ENCODE peak calls at places on chromosomes 4 and X, in nine cellular contexts. A is PC-3, P is GM23248, V is OCI-LY7, J is HCT116, I is GM23338, Q is neural progenitor cell, H is MM.1S, Z is SK-N-SH. N is an unnamed sample.

GRCh38 chrX:154370882-154371770 is 3.3 kb downstream of the FLNA start:
- DNase-seq in J (peak), Z (peak), P (peak), Q (peak), V (peak), A (peak), I (peak), H (peak), N (peak)

GRCh38 chrX:107935664-107936433 is 46.3 kb downstream of the TEX13B start:
- DNase-seq in I (peak), J (no peak), V (no peak), Z (no peak), P (peak), A (peak), Q (peak), H (no peak), N (peak)

GRCh38 chr4:150988238-150988637 is 26.8 kb downstream of the LRBA start:
- DNase-seq in Q (no peak), I (no peak), H (no peak), Z (no peak), P (no peak), V (no peak), A (no peak), J (no peak), N (no peak)

GRCh38 chr4:17475481-17475880 is 36.4 kb downstream of the QDPR start:
- DNase-seq in P (peak), V (no peak), Z (peak), H (no peak), I (no peak), Q (no peak), A (peak), J (no peak), N (no peak)

GRCh38 chrX:15855562-15856256 is 1.1 kb upstream of the AP1S2 start:
- DNase-seq in Z (no peak), P (no peak), H (peak), Q (peak), V (peak), J (no peak), I (no peak), A (no peak), N (peak)

GRCh38 chrX:48904180-48904579 is 6.5 kb downstream of the PQBP1 start:
- DNase-seq in H (no peak), Q (no peak), Z (no peak), I (no peak), A (no peak), P (no peak), V (no peak), J (no peak), N (no peak)

GRCh38 chrX:102627640-102628039 is 23.6 kb upstream of the GPRASP1 start:
- DNase-seq in V (no peak), A (no peak), Q (no peak), J (no peak), I (no peak), Z (no peak), P (no peak), H (no peak), N (no peak)

GRCh38 chrX:80808854-80809493 is 703 bp downstream of the BRWD3 start:
- DNase-seq in Z (peak), V (peak), P (peak), I (peak), H (peak), J (no peak), Q (peak), A (peak), N (peak)

GRCh38 chrX:38879631-38880220 is 78.5 kb downstream of the MID1IP1 start:
- DNase-seq in P (no peak), A (peak), Q (no peak), H (peak), V (peak), I (no peak), J (no peak), Z (no peak), N (no peak)

GRCh38 chr4:176340871-176341685 is 21.3 kb downstream of the SPCS3 start:
- DNase-seq in A (peak), I (peak), Z (peak), P (peak), J (no peak), V (peak), H (peak), Q (peak), N (peak)

GRCh38 chrX:32673193-32673592 is 538.2 kb downstream of the DMD start:
- DNase-seq in V (peak), I (peak), P (no peak), Q (peak), J (no peak), A (peak), Z (no peak), H (no peak), N (peak)

GRCh38 chr4:182975806-182976205 is 58.6 kb upstream of the DCTD start:
- DNase-seq in Q (no peak), V (no peak), P (peak), I (no peak), A (peak), J (peak), H (no peak), Z (peak), N (no peak)

GRCh38 chr4:80237992-80238391 is 28.5 kb upstream of the FGF5 start:
- DNase-seq in I (no peak), V (no peak), H (no peak), J (no peak), Q (no peak), P (peak), Z (no peak), A (peak), N (no peak)

GRCh38 chr4:26238782-26239647 is 81.8 kb upstream of the RBPJ start:
- DNase-seq in H (no peak), P (peak), Q (peak), Z (no peak), V (no peak), A (peak), I (peak), J (no peak), N (peak)

GRCh38 chr4:76277667-76278066 is 26.1 kb downstream of the FAM47E start:
- DNase-seq in Q (no peak), A (peak), H (no peak), J (no peak), V (no peak), I (no peak), P (no peak), Z (no peak), N (no peak)

GRCh38 chr4:76276813-76277212 is 25.3 kb downstream of the FAM47E start:
- DNase-seq in J (no peak), V (no peak), I (no peak), Z (no peak), P (no peak), H (no peak), A (no peak), Q (no peak), N (no peak)

GRCh38 chr4:76280488-76281441 is 25.8 kb upstream of the STBD1 start:
- DNase-seq in P (no peak), V (no peak), I (no peak), H (no peak), A (no peak), J (no peak), Z (no peak), Q (no peak), N (no peak)

GRCh38 chr4:76278583-76278982 is 27.1 kb downstream of the FAM47E start:
- DNase-seq in I (no peak), Q (no peak), J (no peak), P (no peak), V (no peak), H (no peak), A (no peak), Z (no peak), N (no peak)

DNA sequence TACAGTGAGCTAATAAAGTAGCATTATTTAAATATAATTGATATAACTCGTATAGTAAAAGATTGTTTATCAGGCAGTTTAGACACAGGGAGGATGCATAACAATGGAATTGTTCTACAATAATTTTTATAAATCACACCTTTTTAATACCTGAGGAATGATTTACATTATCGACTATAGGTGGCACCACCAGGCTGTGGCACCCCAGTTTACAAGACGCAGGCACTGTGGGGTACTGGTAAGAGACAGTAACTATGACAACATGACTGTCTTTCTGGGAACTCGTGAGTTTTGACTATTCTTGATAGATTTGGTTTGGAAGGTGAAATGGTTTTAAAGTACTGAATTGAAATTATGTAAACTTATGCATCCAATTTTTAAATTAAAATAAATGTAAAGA is 27.1 kb upstream of the STBD1 start:
- DNase-seq in P (no peak), Z (no peak), I (no peak), H (peak), J (no peak), A (no peak), V (no peak), Q (no peak), N (no peak)
- TF ChIP-seq EZH2phosphoT487 in P (no peak), Z (no peak), I (no peak), H (no peak), J (no peak), A (no peak), V (no peak), Q (no peak), N (no peak)

DNA sequence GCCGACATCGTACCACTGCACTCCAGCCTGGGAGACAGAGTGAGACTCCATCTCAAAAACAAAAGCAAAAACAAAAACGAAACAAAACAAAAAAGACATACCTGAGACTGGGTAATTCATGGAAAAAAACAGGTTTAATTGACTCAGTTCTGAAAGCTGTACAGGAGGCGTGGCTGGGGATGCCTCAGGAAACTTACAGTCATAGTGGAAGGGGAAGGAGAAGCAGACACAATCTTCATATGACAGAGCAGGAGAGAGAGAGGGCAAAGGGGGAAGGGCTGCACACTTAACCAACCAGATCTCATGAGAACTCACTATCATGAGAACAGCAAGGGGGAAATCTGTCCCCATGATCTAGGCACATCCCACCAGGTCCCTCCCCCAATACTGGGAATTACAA is 229.6 kb downstream of the STK32B start:
- DNase-seq in P (no peak), A (no peak), Q (no peak), J (no peak), Z (no peak), V (no peak), H (no peak), I (no peak), N (no peak)
- TF ChIP-seq EZH2phosphoT487 in P (no peak), A (no peak), Q (no peak), J (no peak), Z (no peak), V (no peak), H (no peak), I (no peak), N (no peak)

GRCh38 chr4:15779336-15779735 is 1.2 kb downstream of the CD38 start:
- DNase-seq in V (no peak), Z (peak), I (peak), H (no peak), P (peak), A (peak), J (no peak), Q (peak), N (peak)
- TF ChIP-seq EZH2phosphoT487 in V (no peak), Z (no peak), I (no peak), H (no peak), P (no peak), A (no peak), J (no peak), Q (no peak), N (no peak)

GRCh38 chr4:166312166-166312565 is 439.1 kb downstream of the TLL1 start:
- DNase-seq in P (no peak), I (peak), Q (no peak), V (no peak), Z (no peak), J (no peak), A (no peak), H (no peak), N (no peak)
- TF ChIP-seq EZH2phosphoT487 in P (no peak), I (no peak), Q (no peak), V (no peak), Z (no peak), J (no peak), A (no peak), H (no peak), N (no peak)

GRCh38 chr4:86664959-86665358 is 70.8 kb downstream of the PTPN13 start:
- DNase-seq in Q (no peak), A (peak), Z (no peak), I (peak), J (no peak), H (no peak), P (peak), V (no peak), N (no peak)
- TF ChIP-seq EZH2phosphoT487 in Q (no peak), A (no peak), Z (no peak), I (no peak), J (no peak), H (no peak), P (peak), V (no peak), N (no peak)

GRCh38 chr4:84378983-84379382 is 120.1 kb downstream of the NKX6-1 start:
- DNase-seq in I (peak), V (no peak), P (no peak), A (no peak), Q (peak), H (no peak), J (no peak), Z (no peak), N (no peak)
- TF ChIP-seq EZH2phosphoT487 in I (no peak), V (no peak), P (no peak), A (no peak), Q (peak), H (no peak), J (no peak), Z (no peak), N (no peak)

GRCh38 chr4:2291705-2292651 is 30.1 kb upstream of the MXD4 start:
- DNase-seq in I (no peak), V (no peak), P (no peak), J (no peak), Q (no peak), A (no peak), H (no peak), Z (peak), N (peak)
- TF ChIP-seq EZH2phosphoT487 in I (no peak), V (no peak), P (no peak), J (no peak), Q (no peak), A (no peak), H (no peak), Z (no peak), N (no peak)

GRCh38 chrX:129768586-129769466 is 10.9 kb upstream of the SASH3 start:
- DNase-seq in I (no peak), P (no peak), Q (no peak), Z (no peak), A (no peak), J (no peak), V (no peak), H (no peak), N (no peak)

GRCh38 chrX:129771266-129771995 is 8.3 kb upstream of the SASH3 start:
- DNase-seq in Z (no peak), I (no peak), V (peak), Q (no peak), H (no peak), A (no peak), P (no peak), J (no peak), N (no peak)

GRCh38 chrX:129773649-129774458 is 5.9 kb upstream of the SASH3 start:
- DNase-seq in P (no peak), Q (peak), H (peak), I (no peak), Z (no peak), A (no peak), V (no peak), J (no peak), N (peak)

GRCh38 chrX:129769467-129770154 is 10.1 kb upstream of the SASH3 start:
- DNase-seq in I (no peak), Q (peak), J (no peak), V (peak), Z (no peak), H (peak), A (no peak), P (no peak), N (no peak)

DNA sequence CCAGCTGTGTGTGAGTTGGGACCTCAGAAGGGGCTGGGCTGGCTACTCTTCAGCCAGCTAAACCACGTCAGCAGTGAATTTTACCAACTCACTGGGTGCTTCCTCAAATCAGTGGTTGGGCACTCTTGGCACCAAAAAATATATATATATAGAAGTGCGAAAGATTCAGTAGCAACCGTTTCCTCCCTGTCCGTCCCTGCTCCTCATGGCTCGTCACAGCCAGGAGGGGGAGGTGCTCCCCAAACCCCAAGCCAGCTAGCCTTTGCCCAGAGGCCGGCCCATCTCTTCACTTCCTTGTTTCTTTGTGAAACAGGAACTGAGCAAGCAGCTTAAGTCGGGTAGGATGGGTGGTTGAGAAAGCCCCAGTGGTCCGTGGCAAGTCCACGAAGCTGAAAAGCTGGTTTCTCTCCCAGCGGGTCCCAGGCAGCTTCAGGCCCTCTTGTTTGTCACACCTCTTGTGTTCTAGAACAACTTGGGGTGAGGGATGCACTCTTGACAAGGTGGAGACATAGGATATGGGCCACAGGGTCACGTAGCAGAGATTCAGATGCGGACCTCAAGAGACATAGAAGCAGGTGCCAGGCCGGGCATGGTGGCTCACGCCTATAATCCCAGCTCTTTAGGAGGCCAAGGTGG is 6.8 kb upstream of the SASH3 start:
- DNase-seq in H (peak), Q (no peak), Z (no peak), P (no peak), I (peak), V (peak), A (no peak), J (no peak), N (no peak)
- TF ChIP-seq EZH2phosphoT487 in H (no peak), Q (no peak), Z (no peak), P (no peak), I (no peak), V (no peak), A (no peak), J (no peak), N (no peak)

N was measured in hepatocyte.